ENCODE peak calls at places on chromosomes 12 and 14, in nine cellular contexts. U is GM23338, Z is K562, G is spleen, Y is stomach, V is prostate gland, A is suprapubic skin, H is breast epithelium, N is vagina. B is an unnamed sample. For H3K27me3 and H3K4me1, the result is how much of the 10 kb centered on the place peaks cover.

GRCh38 chr14:54252072-54252730 is 144.6 kb upstream of the CDKN3 start:
- DNase-seq in V (no peak), G (no peak), A (no peak), H (peak), Y (no peak), U (no peak), Z (no peak), N (no peak), B (no peak)

GRCh38 chr14:82067221-82067620 is 533.6 kb upstream of the SEL1L start:
- DNase-seq in H (no peak), V (no peak), A (no peak), U (no peak), Y (no peak), G (no peak), N (no peak), Z (no peak), B (no peak)

GRCh38 chr12:53098354-53098981 is 1.0 kb downstream of the IGFBP6 start:
- DNase-seq in N (no peak), Z (peak), H (no peak), G (no peak), U (peak), Y (peak), A (peak), V (no peak), B (no peak)

GRCh38 chr12:50505386-50505827 is 622 bp downstream of the DIP2B start:
- DNase-seq in V (peak), N (no peak), Z (peak), A (no peak), G (peak), U (no peak), Y (no peak), H (peak), B (no peak)

GRCh38 chr12:10497602-10498001 is 8.1 kb upstream of the EIF2S3B start:
- DNase-seq in Y (no peak), U (no peak), G (peak), N (no peak), A (no peak), Z (no peak), V (no peak), H (no peak), B (no peak)

GRCh38 chr14:21025374-21026151 is 702 bp upstream of the NDRG2 start:
- DNase-seq in Z (peak), H (peak), A (peak), G (peak), U (peak), V (peak), N (peak), Y (peak), B (no peak)

GRCh38 chr14:71229875-71230274 is 322.6 kb downstream of the PCNX1 start:
- DNase-seq in N (no peak), Y (no peak), A (no peak), G (no peak), H (no peak), U (no peak), V (no peak), Z (no peak), B (no peak)

GRCh38 chr12:107992870-107993451 is 136.1 kb upstream of the WSCD2 start:
- DNase-seq in N (no peak), Z (peak), H (no peak), U (peak), A (no peak), V (no peak), G (no peak), Y (no peak), B (peak)

GRCh38 chr12:49293056-49293956 is 1.6 kb upstream of the PRPH start:
- DNase-seq in Y (peak), Z (no peak), U (peak), N (no peak), H (no peak), G (peak), V (no peak), A (peak), B (no peak)

GRCh38 chr14:61710853-61711817 is 15.8 kb downstream of the HIF1A start:
- DNase-seq in N (no peak), U (no peak), H (no peak), Y (no peak), Z (no peak), G (peak), A (no peak), V (peak), B (no peak)

GRCh38 chr12:120468846-120469449 is 600 bp downstream of the SRSF9 start:
- DNase-seq in Y (peak), U (no peak), V (peak), N (no peak), Z (peak), A (peak), G (peak), H (no peak), B (no peak)

GRCh38 chr12:78034025-78034424 is 203.3 kb downstream of the NAV3 start:
- DNase-seq in Z (no peak), A (no peak), V (no peak), U (no peak), N (no peak), Y (no peak), G (no peak), H (no peak), B (no peak)

GRCh38 chr14:104355101-104355691 is 216.8 kb downstream of the KIF26A start:
- DNase-seq in H (no peak), V (no peak), U (no peak), A (peak), G (peak), N (no peak), Y (no peak), Z (peak), B (no peak)

GRCh38 chr12:108373111-108373510 is 34.0 kb upstream of the CMKLR1 start:
- DNase-seq in V (no peak), N (no peak), Y (no peak), A (no peak), H (no peak), U (peak), Z (peak), G (no peak), B (no peak)

GRCh38 chr14:93044116-93044515 is 71.6 kb downstream of the ITPK1 start:
- DNase-seq in V (no peak), Y (peak), A (no peak), H (no peak), U (no peak), N (no peak), G (no peak), Z (no peak), B (no peak)

GRCh38 chr12:117662620-117663395 is 301.4 kb upstream of the NOS1 start:
- DNase-seq in A (no peak), V (no peak), U (no peak), H (no peak), N (no peak), Z (no peak), Y (no peak), G (no peak), B (no peak)

GRCh38 chr12:27261866-27262265 is 17.8 kb downstream of the STK38L start:
- DNase-seq in Z (no peak), H (no peak), U (no peak), N (no peak), Y (no peak), A (no peak), G (no peak), V (no peak), B (no peak)

GRCh38 chr14:74326369-74327152 is 21.7 kb upstream of the VRTN start:
- DNase-seq in Y (no peak), G (no peak), H (no peak), A (no peak), V (no peak), N (no peak), Z (no peak), U (peak), B (no peak)

GRCh38 chr12:120276734-120277133 is 11.2 kb upstream of the PXN start:
- DNase-seq in Y (no peak), H (no peak), N (no peak), V (no peak), U (no peak), G (no peak), A (no peak), Z (no peak), B (no peak)

GRCh38 chr12:2751230-2751629 is 43.5 kb upstream of the FKBP4 start:
- DNase-seq in H (no peak), N (no peak), A (no peak), U (peak), G (no peak), Z (no peak), V (no peak), Y (no peak), B (no peak)

GRCh38 chr14:90513151-90514014 is 116.6 kb downstream of the CALM1 start:
- DNase-seq in N (no peak), U (peak), Z (no peak), G (no peak), H (peak), V (peak), Y (peak), A (no peak), B (no peak)

GRCh38 chr12:32031109-32031508 is 71.9 kb downstream of the RESF1 start:
- DNase-seq in G (no peak), Z (peak), Y (no peak), N (no peak), U (no peak), A (no peak), H (no peak), V (no peak), B (no peak)

GRCh38 chr12:117486840-117487659 is 125.6 kb upstream of the NOS1 start:
- DNase-seq in Z (no peak), U (no peak), G (no peak), N (no peak), A (no peak), H (peak), V (no peak), Y (peak), B (peak)

GRCh38 chr14:78007160-78007559 is 163.0 kb upstream of the NRXN3 start:
- DNase-seq in H (no peak), U (no peak), V (no peak), Z (no peak), N (no peak), A (no peak), G (no peak), Y (no peak), B (no peak)

GRCh38 chr12:128269108-128269713 is 2.2 kb downstream of the TMEM132C start:
- DNase-seq in Y (no peak), N (no peak), V (no peak), Z (no peak), U (peak), H (no peak), G (no peak), A (no peak), B (no peak)

GRCh38 chr14:88986146-88986841 is 161.8 kb downstream of the TTC8 start:
- DNase-seq in Z (no peak), V (no peak), U (no peak), Y (no peak), N (no peak), H (no peak), A (no peak), G (no peak), B (no peak)

GRCh38 chr14:103854822-103855733 is 7.7 kb upstream of the PPP1R13B start:
- DNase-seq in N (no peak), V (peak), Y (peak), H (peak), U (peak), G (peak), A (peak), Z (peak), B (no peak)

GRCh38 chr14:100587763-100588411 is 670 bp upstream of the BEGAIN start:
- DNase-seq in Z (no peak), Y (no peak), N (no peak), U (no peak), G (peak), H (no peak), V (no peak), A (peak), B (no peak)

GRCh38 chr14:92680781-92681650 is 67.4 kb downstream of the LGMN start:
- DNase-seq in Y (peak), Z (peak), N (no peak), A (no peak), U (peak), H (peak), V (peak), G (peak), B (no peak)

GRCh38 chr12:92338671-92339070 is 193.0 kb upstream of the BTG1 start:
- DNase-seq in G (no peak), H (no peak), V (no peak), Z (no peak), N (no peak), A (no peak), U (no peak), Y (no peak), B (no peak)

GRCh38 chr12:240566-240965 is 22.1 kb downstream of the SLC6A13 start:
- DNase-seq in Y (no peak), Z (no peak), H (no peak), V (no peak), N (peak), G (no peak), A (no peak), U (no peak), B (no peak)

GRCh38 chr14:104746071-104746545 is 6.8 kb upstream of the SIVA1 start:
- DNase-seq in G (peak), U (no peak), Y (no peak), A (no peak), N (no peak), V (no peak), Z (no peak), H (no peak), B (no peak)

GRCh38 chr12:27970391-27970980 is 2.0 kb downstream of the PTHLH start:
- DNase-seq in Z (no peak), G (peak), Y (no peak), N (no peak), H (no peak), A (peak), V (no peak), U (peak), B (no peak)

GRCh38 chr14:54338696-54339317 is 58.0 kb upstream of the CDKN3 start:
- DNase-seq in V (no peak), H (no peak), N (no peak), U (peak), Z (no peak), G (no peak), A (no peak), Y (no peak), B (no peak)

GRCh38 chr12:117686911-117687377 is 281.8 kb downstream of the KSR2 start:
- DNase-seq in H (no peak), G (no peak), Y (no peak), U (no peak), V (peak), N (no peak), Z (no peak), A (peak), B (peak)

GRCh38 chr14:24013654-24014514 is 25.2 kb downstream of the DHRS4L2 start:
- DNase-seq in V (peak), A (no peak), G (no peak), N (no peak), Y (peak), Z (peak), H (no peak), U (peak), B (peak)

GRCh38 chr12:120674172-120674571 is 12.8 kb upstream of the MLEC start:
- DNase-seq in A (no peak), G (no peak), V (no peak), Z (no peak), U (no peak), Y (no peak), H (no peak), N (no peak), B (no peak)

GRCh38 chr14:98503086-98503815 is 768.7 kb downstream of the BCL11B start:
- DNase-seq in H (no peak), V (no peak), N (no peak), U (no peak), Y (no peak), G (no peak), A (no peak), Z (no peak), B (no peak)

GRCh38 chr14:98494582-98494981 is 777.4 kb downstream of the BCL11B start:
- DNase-seq in N (no peak), Z (no peak), G (no peak), Y (no peak), A (no peak), U (no peak), H (no peak), V (no peak), B (no peak)

GRCh38 chr14:98501335-98501734 is 770.7 kb downstream of the BCL11B start:
- DNase-seq in G (no peak), N (no peak), V (no peak), A (no peak), U (no peak), Y (no peak), Z (no peak), H (no peak), B (no peak)

GRCh38 chr14:98501836-98502235 is 770.2 kb downstream of the BCL11B start:
- DNase-seq in A (no peak), Y (no peak), U (no peak), V (no peak), G (no peak), H (no peak), Z (no peak), N (no peak), B (no peak)

GRCh38 chr14:98498019-98498885 is 773.7 kb downstream of the BCL11B start:
- DNase-seq in N (no peak), G (no peak), Z (no peak), H (no peak), A (no peak), Y (no peak), V (peak), U (no peak), B (no peak)
- H3K27me3 ChIP-seq in N (under half), G (under half), Z (under half), H (under half), A (under half), Y (under half), V (under half), U (under half), B (under half)

GRCh38 chr12:89347325-89347829 is 4.9 kb downstream of the DUSP6 start:
- DNase-seq in V (no peak), H (no peak), Y (no peak), G (no peak), U (no peak), A (no peak), Z (no peak), N (no peak), B (no peak)
- H3K4me1 ChIP-seq in V (under half), H (under half), Y (half or more), G (under half), U (half or more), A (half or more), Z (under half), N (under half), B (under half)

GRCh38 chr12:65556676-65557424 is 267.4 kb upstream of the HMGA2 start:
- DNase-seq in Y (peak), N (no peak), A (peak), G (peak), Z (peak), H (peak), V (peak), U (peak), B (no peak)
- TF ChIP-seq POLR2AphosphoS5 in Y (no peak), N (no peak), A (no peak), G (no peak), Z (no peak), H (no peak), V (peak), U (no peak), B (no peak)

GRCh38 chr12:132190012-132190755 is 45.9 kb downstream of the NOC4L start:
- DNase-seq in U (peak), Y (no peak), G (peak), V (no peak), H (no peak), Z (no peak), A (no peak), N (no peak), B (no peak)
- H3K27me3 ChIP-seq in U (under half), Y (under half), G (under half), V (under half), H (under half), Z (under half), A (under half), N (under half), B (under half)

B was measured in Panc1.